ENCODE peak calls at places on chromosomes 13 and 19, in seven cellular contexts. D is frontal cortex; J is T-helper 17 cell; C is NCI-H748 treated with DMSO at 0.1 percent for 48 hours; M is CD4-positive, alpha-beta T cell; Z is nucleus accumbens; F is HT1080. I is an unnamed sample.

GRCh38 chr13:36006347-36006746 is 124.8 kb downstream of the DCLK1 start:
- DNase-seq in D (no peak), J (no peak), C (peak), M (no peak), Z (no peak), F (no peak), I (no peak)

GRCh38 chr19:3245050-3245449 is 20.6 kb downstream of the CELF5 start:
- DNase-seq in D (no peak), J (no peak), C (no peak), M (no peak), Z (no peak), F (no peak), I (no peak)

GRCh38 chr13:72875233-72875632 is 93.3 kb downstream of the PIBF1 start:
- DNase-seq in D (no peak), J (no peak), C (no peak), M (no peak), Z (no peak), F (peak), I (no peak)

GRCh38 chr13:45370922-45371406 is 30.0 kb upstream of the TPT1 start:
- DNase-seq in D (peak), J (peak), C (peak), M (peak), Z (peak), F (peak), I (peak)

GRCh38 chr19:1386945-1387683 is 3.4 kb downstream of the NDUFS7 start:
- DNase-seq in D (no peak), J (no peak), C (no peak), M (no peak), Z (no peak), F (no peak), I (no peak)

GRCh38 chr19:17125728-17126677 is 50.4 kb downstream of the MYO9B start:
- DNase-seq in D (peak), J (peak), C (no peak), M (peak), Z (peak), F (no peak), I (peak)

GRCh38 chr13:33612641-33613638 is 205.0 kb upstream of the RFC3 start:
- DNase-seq in D (no peak), J (no peak), C (no peak), M (no peak), Z (no peak), F (no peak), I (no peak)

GRCh38 chr19:34867631-34868030 is 59.1 kb upstream of the ZNF30 start:
- DNase-seq in D (no peak), J (no peak), C (no peak), M (no peak), Z (no peak), F (no peak), I (no peak)

GRCh38 chr19:18543814-18544475 is 572 bp upstream of the FKBP8 start:
- DNase-seq in D (peak), J (peak), C (peak), M (peak), Z (no peak), F (peak), I (peak)

GRCh38 chr19:6678690-6679109 is 8.7 kb upstream of the TNFSF14 start:
- DNase-seq in D (no peak), J (no peak), C (no peak), M (no peak), Z (no peak), F (no peak), I (no peak)

GRCh38 chr13:114099918-114100445 is 32.4 kb downstream of the RASA3 start:
- DNase-seq in D (no peak), J (no peak), C (no peak), M (no peak), Z (no peak), F (no peak), I (peak)

GRCh38 chr19:3816566-3817218 is 30.5 kb upstream of the MATK start:
- DNase-seq in D (no peak), J (no peak), C (no peak), M (no peak), Z (no peak), F (no peak), I (no peak)